ENCODE peak calls at places on chromosomes 1 and 21, in five cellular contexts. I, P, W, K and A are unnamed samples.

GRCh38 chr1:210400043-210400840 is 71.5 kb downstream of the HHAT start:
- DNase-seq in I (peak; percentile 11), P (peak; percentile 79), W (peak; percentile 48), K (peak; percentile 27), A (no peak)

GRCh38 chr1:1430114-1430982 is 5.1 kb upstream of the VWA1 start:
- DNase-seq in I (no peak), P (no peak), W (no peak), K (no peak), A (peak; percentile 93)

GRCh38 chr1:210328032-210328745 is 513 bp upstream of the HHAT start:
- DNase-seq in I (no peak), P (no peak), W (no peak), K (no peak), A (no peak)

GRCh38 chr21:44454747-44455523 is at the start of gene LRRC3:
- DNase-seq in I (peak; percentile 73), P (peak; percentile 69), W (no peak), K (no peak), A (no peak)

GRCh38 chr1:235648954-235649721 is 446 bp downstream of the GNG4 start:
- DNase-seq in I (peak; percentile 44), P (peak; percentile 74), W (no peak), K (peak; percentile 64), A (no peak)

GRCh38 chr1:116226017-116226416 is 114.8 kb downstream of the MAB21L3 start:
- DNase-seq in I (no peak), P (no peak), W (no peak), K (no peak), A (no peak)

GRCh38 chr1:218874313-218874712 is 299.4 kb upstream of the LYPLAL1 start:
- DNase-seq in I (no peak), P (no peak), W (no peak), K (no peak), A (no peak)

GRCh38 chr1:73366734-73367413 is 831.1 kb downstream of the LRRIQ3 start:
- DNase-seq in I (no peak), P (no peak), W (no peak), K (no peak), A (no peak)

GRCh38 chr1:220040028-220040596 is 6.2 kb downstream of the EPRS1 start:
- DNase-seq in I (no peak), P (no peak), W (no peak), K (no peak), A (no peak)

GRCh38 chr1:103101399-103101798 is 6.9 kb downstream of the COL11A1 start:
- DNase-seq in I (no peak), P (no peak), W (no peak), K (no peak), A (no peak)

GRCh38 chr1:15370268-15370667 is 39.4 kb upstream of the EFHD2 start:
- DNase-seq in I (no peak), P (no peak), W (no peak), K (no peak), A (no peak)

GRCh38 chr21:16169102-16169511 is 439.3 kb downstream of the USP25 start:
- DNase-seq in I (no peak), P (no peak), W (no peak), K (no peak), A (no peak)

GRCh38 chr1:2248127-2248826 is 20.2 kb downstream of the SKI start:
- DNase-seq in I (no peak), P (no peak), W (no peak), K (no peak), A (no peak)